ENCODE peak calls at places on chromosomes 2 and 18, in six cellular contexts. One of them, this sample, is unnamed.

GRCh38 chr2:161423351-161424178 is 7.5 kb downstream of the TBR1 start:
- DNase-seq in effector CD4-positive, alpha-beta T cell: no peak
- DNase-seq in activated T-helper 1 cell treated with Interleukin-2 at 50 U/mL for 16 hours: no peak
- DNase-seq in Peyer's patch: no peak
- DNase-seq in activated T-cell treated with anti-CD3 and anti-CD28 coated beads for 48 hours: no peak
- DNase-seq in BE2C: no peak
- DNase-seq in this sample: peak

GRCh38 chr2:169173876-169174275 is 104.5 kb downstream of the DHRS9 start:
- DNase-seq in activated T-cell treated with anti-CD3 and anti-CD28 coated beads for 48 hours: no peak
- DNase-seq in Peyer's patch: no peak
- DNase-seq in activated T-helper 1 cell treated with Interleukin-2 at 50 U/mL for 16 hours: no peak
- DNase-seq in effector CD4-positive, alpha-beta T cell: no peak
- DNase-seq in BE2C: peak
- DNase-seq in this sample: no peak

GRCh38 chr2:142973160-142973821 is 95.8 kb downstream of the KYNU start:
- DNase-seq in activated T-cell treated with anti-CD3 and anti-CD28 coated beads for 48 hours: no peak
- DNase-seq in BE2C: no peak
- DNase-seq in Peyer's patch: no peak
- DNase-seq in effector CD4-positive, alpha-beta T cell: no peak
- DNase-seq in activated T-helper 1 cell treated with Interleukin-2 at 50 U/mL for 16 hours: no peak
- DNase-seq in this sample: no peak

GRCh38 chr2:102839668-102840388 is 78.0 kb downstream of the TMEM182 start:
- DNase-seq in activated T-helper 1 cell treated with Interleukin-2 at 50 U/mL for 16 hours: no peak
- DNase-seq in effector CD4-positive, alpha-beta T cell: peak
- DNase-seq in Peyer's patch: peak
- DNase-seq in activated T-cell treated with anti-CD3 and anti-CD28 coated beads for 48 hours: no peak
- DNase-seq in BE2C: peak
- DNase-seq in this sample: peak

GRCh38 chr2:237304763-237305514 is 109.0 kb downstream of the COL6A3 start:
- DNase-seq in activated T-cell treated with anti-CD3 and anti-CD28 coated beads for 48 hours: no peak
- DNase-seq in Peyer's patch: peak
- DNase-seq in effector CD4-positive, alpha-beta T cell: no peak
- DNase-seq in BE2C: no peak
- DNase-seq in activated T-helper 1 cell treated with Interleukin-2 at 50 U/mL for 16 hours: no peak
- DNase-seq in this sample: no peak

GRCh38 chr18:73199151-73199550 is 331.4 kb upstream of the NETO1 start:
- DNase-seq in Peyer's patch: no peak
- DNase-seq in BE2C: no peak
- DNase-seq in activated T-cell treated with anti-CD3 and anti-CD28 coated beads for 48 hours: no peak
- DNase-seq in activated T-helper 1 cell treated with Interleukin-2 at 50 U/mL for 16 hours: no peak
- DNase-seq in effector CD4-positive, alpha-beta T cell: no peak
- DNase-seq in this sample: no peak

GRCh38 chr2:9212661-9213411 is 6.2 kb downstream of the ASAP2 start:
- DNase-seq in effector CD4-positive, alpha-beta T cell: no peak
- DNase-seq in Peyer's patch: no peak
- DNase-seq in activated T-helper 1 cell treated with Interleukin-2 at 50 U/mL for 16 hours: no peak
- DNase-seq in BE2C: no peak
- DNase-seq in activated T-cell treated with anti-CD3 and anti-CD28 coated beads for 48 hours: no peak
- DNase-seq in this sample: no peak

GRCh38 chr2:67777010-67777409 is 285.8 kb downstream of the C1D start:
- DNase-seq in activated T-cell treated with anti-CD3 and anti-CD28 coated beads for 48 hours: no peak
- DNase-seq in activated T-helper 1 cell treated with Interleukin-2 at 50 U/mL for 16 hours: no peak
- DNase-seq in Peyer's patch: no peak
- DNase-seq in effector CD4-positive, alpha-beta T cell: no peak
- DNase-seq in BE2C: no peak
- DNase-seq in this sample: no peak

GRCh38 chr2:201966691-201967388 is 66.8 kb upstream of the FZD7 start:
- DNase-seq in BE2C: peak
- DNase-seq in activated T-cell treated with anti-CD3 and anti-CD28 coated beads for 48 hours: no peak
- DNase-seq in activated T-helper 1 cell treated with Interleukin-2 at 50 U/mL for 16 hours: no peak
- DNase-seq in effector CD4-positive, alpha-beta T cell: no peak
- DNase-seq in Peyer's patch: no peak
- DNase-seq in this sample: no peak

GRCh38 chr18:7174359-7175107 is 56.4 kb upstream of the LRRC30 start:
- DNase-seq in Peyer's patch: no peak
- DNase-seq in activated T-helper 1 cell treated with Interleukin-2 at 50 U/mL for 16 hours: no peak
- DNase-seq in activated T-cell treated with anti-CD3 and anti-CD28 coated beads for 48 hours: no peak
- DNase-seq in effector CD4-positive, alpha-beta T cell: no peak
- DNase-seq in BE2C: no peak
- DNase-seq in this sample: no peak

GRCh38 chr18:48917579-48918101 is 33.1 kb downstream of the SMAD7 start:
- DNase-seq in effector CD4-positive, alpha-beta T cell: no peak
- DNase-seq in activated T-cell treated with anti-CD3 and anti-CD28 coated beads for 48 hours: no peak
- DNase-seq in activated T-helper 1 cell treated with Interleukin-2 at 50 U/mL for 16 hours: no peak
- DNase-seq in Peyer's patch: peak
- DNase-seq in BE2C: no peak
- DNase-seq in this sample: no peak

GRCh38 chr2:183996825-183997823 is 601.2 kb upstream of the ZNF804A start:
- DNase-seq in activated T-cell treated with anti-CD3 and anti-CD28 coated beads for 48 hours: no peak
- DNase-seq in effector CD4-positive, alpha-beta T cell: no peak
- DNase-seq in Peyer's patch: no peak
- DNase-seq in BE2C: peak
- DNase-seq in activated T-helper 1 cell treated with Interleukin-2 at 50 U/mL for 16 hours: no peak
- DNase-seq in this sample: no peak

GRCh38 chr2:2107627-2108026 is 223.4 kb downstream of the MYT1L start:
- DNase-seq in activated T-helper 1 cell treated with Interleukin-2 at 50 U/mL for 16 hours: no peak
- DNase-seq in BE2C: peak
- DNase-seq in activated T-cell treated with anti-CD3 and anti-CD28 coated beads for 48 hours: no peak
- DNase-seq in Peyer's patch: no peak
- DNase-seq in effector CD4-positive, alpha-beta T cell: no peak
- DNase-seq in this sample: no peak

GRCh38 chr2:73762571-73762970 is 17.3 kb downstream of the DUSP11 start:
- DNase-seq in effector CD4-positive, alpha-beta T cell: no peak
- DNase-seq in activated T-helper 1 cell treated with Interleukin-2 at 50 U/mL for 16 hours: no peak
- DNase-seq in activated T-cell treated with anti-CD3 and anti-CD28 coated beads for 48 hours: no peak
- DNase-seq in Peyer's patch: no peak
- DNase-seq in BE2C: no peak
- DNase-seq in this sample: no peak

GRCh38 chr2:101673920-101674319 is 23.6 kb upstream of the MAP4K4 start:
- DNase-seq in Peyer's patch: no peak
- DNase-seq in BE2C: no peak
- DNase-seq in activated T-helper 1 cell treated with Interleukin-2 at 50 U/mL for 16 hours: no peak
- DNase-seq in effector CD4-positive, alpha-beta T cell: no peak
- DNase-seq in activated T-cell treated with anti-CD3 and anti-CD28 coated beads for 48 hours: no peak
- DNase-seq in this sample: no peak

GRCh38 chr18:41266616-41267015 is 688.4 kb upstream of the PIK3C3 start:
- DNase-seq in activated T-cell treated with anti-CD3 and anti-CD28 coated beads for 48 hours: no peak
- DNase-seq in Peyer's patch: no peak
- DNase-seq in effector CD4-positive, alpha-beta T cell: no peak
- DNase-seq in activated T-helper 1 cell treated with Interleukin-2 at 50 U/mL for 16 hours: no peak
- DNase-seq in BE2C: no peak
- DNase-seq in this sample: no peak

GRCh38 chr2:21155365-21156136 is 31.8 kb downstream of the TDRD15 start:
- DNase-seq in Peyer's patch: no peak
- DNase-seq in effector CD4-positive, alpha-beta T cell: no peak
- DNase-seq in activated T-cell treated with anti-CD3 and anti-CD28 coated beads for 48 hours: no peak
- DNase-seq in activated T-helper 1 cell treated with Interleukin-2 at 50 U/mL for 16 hours: no peak
- DNase-seq in BE2C: no peak
- DNase-seq in this sample: no peak

GRCh38 chr18:51867767-51868166 is 472.2 kb upstream of the DCC start:
- DNase-seq in effector CD4-positive, alpha-beta T cell: no peak
- DNase-seq in Peyer's patch: no peak
- DNase-seq in activated T-helper 1 cell treated with Interleukin-2 at 50 U/mL for 16 hours: no peak
- DNase-seq in activated T-cell treated with anti-CD3 and anti-CD28 coated beads for 48 hours: no peak
- DNase-seq in BE2C: no peak
- DNase-seq in this sample: peak

GRCh38 chr18:62438402-62438801 is 84.4 kb upstream of the ZCCHC2 start:
- DNase-seq in BE2C: no peak
- DNase-seq in Peyer's patch: no peak
- DNase-seq in activated T-cell treated with anti-CD3 and anti-CD28 coated beads for 48 hours: no peak
- DNase-seq in effector CD4-positive, alpha-beta T cell: no peak
- DNase-seq in activated T-helper 1 cell treated with Interleukin-2 at 50 U/mL for 16 hours: no peak
- DNase-seq in this sample: no peak

GRCh38 chr18:78781601-78781960 is 198.0 kb upstream of the SALL3 start:
- DNase-seq in BE2C: no peak
- DNase-seq in Peyer's patch: peak
- DNase-seq in activated T-helper 1 cell treated with Interleukin-2 at 50 U/mL for 16 hours: no peak
- DNase-seq in activated T-cell treated with anti-CD3 and anti-CD28 coated beads for 48 hours: no peak
- DNase-seq in effector CD4-positive, alpha-beta T cell: no peak
- DNase-seq in this sample: no peak

GRCh38 chr2:84888401-84889276 is 7.8 kb upstream of the TRABD2A start:
- DNase-seq in activated T-cell treated with anti-CD3 and anti-CD28 coated beads for 48 hours: no peak
- DNase-seq in Peyer's patch: peak
- DNase-seq in activated T-helper 1 cell treated with Interleukin-2 at 50 U/mL for 16 hours: no peak
- DNase-seq in effector CD4-positive, alpha-beta T cell: peak
- DNase-seq in BE2C: no peak
- DNase-seq in this sample: peak

GRCh38 chr2:40723194-40723593 is 271.3 kb upstream of the SLC8A1 start:
- DNase-seq in activated T-cell treated with anti-CD3 and anti-CD28 coated beads for 48 hours: no peak
- DNase-seq in effector CD4-positive, alpha-beta T cell: no peak
- DNase-seq in Peyer's patch: no peak
- DNase-seq in BE2C: no peak
- DNase-seq in activated T-helper 1 cell treated with Interleukin-2 at 50 U/mL for 16 hours: no peak
- DNase-seq in this sample: no peak

GRCh38 chr18:9951022-9951859 is 37.4 kb downstream of the VAPA start:
- DNase-seq in Peyer's patch: no peak
- DNase-seq in activated T-cell treated with anti-CD3 and anti-CD28 coated beads for 48 hours: no peak
- DNase-seq in BE2C: peak
- DNase-seq in effector CD4-positive, alpha-beta T cell: no peak
- DNase-seq in activated T-helper 1 cell treated with Interleukin-2 at 50 U/mL for 16 hours: no peak
- DNase-seq in this sample: no peak

GRCh38 chr18:6971823-6972478 is 145.6 kb downstream of the LAMA1 start:
- DNase-seq in activated T-cell treated with anti-CD3 and anti-CD28 coated beads for 48 hours: no peak
- DNase-seq in BE2C: no peak
- DNase-seq in Peyer's patch: no peak
- DNase-seq in effector CD4-positive, alpha-beta T cell: no peak
- DNase-seq in activated T-helper 1 cell treated with Interleukin-2 at 50 U/mL for 16 hours: no peak
- DNase-seq in this sample: no peak

GRCh38 chr2:226030369-226031077 is 631.0 kb downstream of the NYAP2 start:
- DNase-seq in activated T-helper 1 cell treated with Interleukin-2 at 50 U/mL for 16 hours: no peak
- DNase-seq in activated T-cell treated with anti-CD3 and anti-CD28 coated beads for 48 hours: no peak
- DNase-seq in Peyer's patch: no peak
- DNase-seq in BE2C: no peak
- DNase-seq in effector CD4-positive, alpha-beta T cell: no peak
- DNase-seq in this sample: peak

GRCh38 chr2:101432411-101433181 is 42.3 kb downstream of the RFX8 start:
- DNase-seq in effector CD4-positive, alpha-beta T cell: no peak
- DNase-seq in activated T-helper 1 cell treated with Interleukin-2 at 50 U/mL for 16 hours: no peak
- DNase-seq in Peyer's patch: no peak
- DNase-seq in BE2C: no peak
- DNase-seq in activated T-cell treated with anti-CD3 and anti-CD28 coated beads for 48 hours: no peak
- DNase-seq in this sample: no peak

GRCh38 chr2:144453039-144453336 is 66.9 kb downstream of the ZEB2 start:
- DNase-seq in activated T-helper 1 cell treated with Interleukin-2 at 50 U/mL for 16 hours: no peak
- DNase-seq in Peyer's patch: no peak
- DNase-seq in BE2C: no peak
- DNase-seq in effector CD4-positive, alpha-beta T cell: no peak
- DNase-seq in activated T-cell treated with anti-CD3 and anti-CD28 coated beads for 48 hours: no peak
- DNase-seq in this sample: no peak

GRCh38 chr2:9356336-9356735 is 67.0 kb downstream of the ITGB1BP1 start:
- DNase-seq in activated T-cell treated with anti-CD3 and anti-CD28 coated beads for 48 hours: no peak
- DNase-seq in activated T-helper 1 cell treated with Interleukin-2 at 50 U/mL for 16 hours: no peak
- DNase-seq in BE2C: no peak
- DNase-seq in effector CD4-positive, alpha-beta T cell: no peak
- DNase-seq in Peyer's patch: no peak
- DNase-seq in this sample: no peak

This sample was measured in GM13976.